ENCODE peak calls at places on chromosomes 13 and 19, in six cellular contexts. V is HT1080; J is activated CD4-positive, alpha-beta T cell treated with anti-CD3 and anti-CD28 coated beads, Interleukin-2, amount 10 ng/mL, durations not matched to agents 7 days and 5 days; B is HTR-8/SVneo; S is activated T-cell treated with anti-CD3 and anti-CD28 coated beads for 1 hour; K is PC-9. Y is an unnamed sample.

GRCh38 chr19:48737360-48737998 is 2.9 kb downstream of the RASIP1 start:
- DNase-seq in V (no peak), J (no peak), B (no peak), S (no peak), K (no peak), Y (no peak)

GRCh38 chr13:27523345-27524073 is 73.1 kb upstream of the MTIF3 start:
- DNase-seq in V (no peak), J (no peak), B (no peak), S (no peak), K (no peak), Y (no peak)

GRCh38 chr13:66995366-66995663 is 234.8 kb downstream of the PCDH9 start:
- DNase-seq in V (no peak), J (no peak), B (no peak), S (no peak), K (no peak), Y (no peak)

GRCh38 chr19:18785179-18786124 is 5.7 kb downstream of the COMP start:
- DNase-seq in V (no peak), J (peak), B (peak), S (peak), K (peak), Y (peak)

GRCh38 chr19:49946415-49946814 is 14.6 kb downstream of the SIGLEC11 start:
- DNase-seq in V (no peak), J (no peak), B (no peak), S (no peak), K (no peak), Y (no peak)

GRCh38 chr13:98509271-98510155 is 67.4 kb downstream of the STK24 start:
- DNase-seq in V (peak), J (peak), B (no peak), S (no peak), K (peak), Y (peak)

GRCh38 chr19:10454267-10454666 is 33.9 kb downstream of the PDE4A start:
- DNase-seq in V (no peak), J (no peak), B (no peak), S (no peak), K (no peak), Y (no peak)

GRCh38 chr19:15442142-15442920 is 7.4 kb downstream of the WIZ start:
- DNase-seq in V (no peak), J (no peak), B (no peak), S (no peak), K (no peak), Y (no peak)

GRCh38 chr13:111202745-111203144 is 87.6 kb downstream of the ARHGEF7 start:
- DNase-seq in V (peak), J (no peak), B (peak), S (no peak), K (no peak), Y (no peak)

GRCh38 chr13:97133955-97134354 is 88.2 kb upstream of the MBNL2 start:
- DNase-seq in V (no peak), J (no peak), B (no peak), S (no peak), K (peak), Y (no peak)

GRCh38 chr19:42433503-42434260 is 6.5 kb upstream of the LIPE start:
- DNase-seq in V (peak), J (peak), B (peak), S (peak), K (peak), Y (peak)

GRCh38 chr13:95239293-95239692 is 62.0 kb downstream of the ABCC4 start:
- DNase-seq in V (no peak), J (no peak), B (no peak), S (no peak), K (no peak), Y (no peak)

GRCh38 chr19:38784224-38784623 is 4.8 kb upstream of the LGALS7B start:
- DNase-seq in V (no peak), J (no peak), B (no peak), S (no peak), K (no peak), Y (no peak)

GRCh38 chr13:100883453-100883852 is 208.9 kb upstream of the TMTC4 start:
- DNase-seq in V (no peak), J (no peak), B (no peak), S (no peak), K (no peak), Y (no peak)

GRCh38 chr19:18208098-18208951 is 4.5 kb upstream of the RAB3A start:
- DNase-seq in V (no peak), J (peak), B (no peak), S (peak), K (peak), Y (no peak)

GRCh38 chr13:54183728-54184127 is 1155.1 kb downstream of the OLFM4 start:
- DNase-seq in V (no peak), J (no peak), B (no peak), S (no peak), K (no peak), Y (no peak)

GRCh38 chr19:6414793-6415591 is 9.6 kb downstream of the KHSRP start:
- DNase-seq in V (no peak), J (no peak), B (no peak), S (no peak), K (no peak), Y (no peak)

GRCh38 chr19:51501594-51502263 is at the start of gene SIGLEC12:
- DNase-seq in V (no peak), J (peak), B (no peak), S (no peak), K (no peak), Y (no peak)

GRCh38 chr19:2549701-2550191 is 73.8 kb downstream of the GADD45B start:
- DNase-seq in V (peak), J (no peak), B (no peak), S (no peak), K (peak), Y (no peak)

GRCh38 chr13:90272356-90272755 is 1075.1 kb upstream of the MIR17HG start:
- DNase-seq in V (peak), J (no peak), B (no peak), S (no peak), K (no peak), Y (no peak)

GRCh38 chr19:38318595-38319142 is 976 bp upstream of the KCNK6 start:
- DNase-seq in V (no peak), J (no peak), B (no peak), S (no peak), K (no peak), Y (no peak)

GRCh38 chr19:677601-678380 is 1.6 kb downstream of the FSTL3 start:
- DNase-seq in V (no peak), J (no peak), B (no peak), S (no peak), K (peak), Y (no peak)